ENCODE peak calls at places on chromosome 19, in five cellular contexts. G is CD4-positive, alpha-beta memory T cell; H is astrocyte of the spinal cord; F is epithelial cell of esophagus; A is aorta. M is an unnamed sample.

GRCh38 chr19:13347351-13347750 is 158.9 kb downstream of the CACNA1A start:
- DNase-seq in F (no peak), G (no peak), A (no peak), H (no peak), M (no peak)

GRCh38 chr19:7083076-7083956 is 13.8 kb downstream of the ZNF557 start:
- DNase-seq in F (peak), H (peak), G (peak), A (no peak), M (no peak)

GRCh38 chr19:44587863-44588752 is 25.3 kb upstream of the IGSF23 start:
- DNase-seq in G (no peak), A (no peak), F (peak), H (peak), M (peak)

GRCh38 chr19:18167975-18168645 is 5.5 kb upstream of the IFI30 start:
- DNase-seq in H (no peak), G (peak), A (no peak), F (no peak), M (no peak)

GRCh38 chr19:17555929-17556813 is 722 bp downstream of the COLGALT1 start:
- DNase-seq in F (peak), H (peak), A (peak), G (no peak), M (no peak)

GRCh38 chr19:21604351-21604926 is 99.0 kb downstream of the ZNF429 start:
- DNase-seq in H (peak), G (peak), A (no peak), F (peak), M (no peak)

GRCh38 chr19:46192990-46193650 is 36.4 kb upstream of the IGFL1 start:
- DNase-seq in G (no peak), F (peak), H (peak), A (no peak), M (peak)

GRCh38 chr19:37077615-37077928 is 661 bp upstream of the ZNF420 start:
- DNase-seq in A (no peak), G (no peak), F (no peak), H (no peak), M (no peak)

GRCh38 chr19:56269348-56269747 is 3.2 kb upstream of the EDDM13 start:
- DNase-seq in A (no peak), F (no peak), H (no peak), G (no peak), M (no peak)

GRCh38 chr19:12774588-12775555 is at the start of gene HOOK2:
- DNase-seq in H (no peak), G (peak), F (peak), A (peak), M (no peak)

GRCh38 chr19:36213793-36214387 is 575 bp downstream of the ZNF565 start:
- DNase-seq in A (no peak), F (peak), H (no peak), G (no peak), M (no peak)

GRCh38 chr19:17611462-17612244 is 56.2 kb downstream of the COLGALT1 start:
- DNase-seq in G (no peak), F (no peak), H (no peak), A (no peak), M (no peak)

GRCh38 chr19:33212773-33213172 is 12.9 kb downstream of the SLC7A10 start:
- DNase-seq in A (no peak), G (no peak), F (no peak), H (no peak), M (no peak)

GRCh38 chr19:5138606-5139594 is 170.0 kb downstream of the KDM4B start:
- DNase-seq in G (peak), A (no peak), H (peak), F (peak), M (peak)

GRCh38 chr19:41323430-41324125 is 13.6 kb downstream of the CCDC97 start:
- DNase-seq in H (peak), A (peak), F (peak), G (no peak), M (peak)

GRCh38 chr19:44725251-44725650 is 23.3 kb upstream of the BCL3 start:
- DNase-seq in H (no peak), F (no peak), G (no peak), A (no peak), M (no peak)

GRCh38 chr19:38877781-38878574 is at the start of gene RINL:
- DNase-seq in F (no peak), G (peak), A (no peak), H (no peak), M (no peak)

GRCh38 chr19:46787331-46788100 is 878 bp downstream of the SLC1A5 start:
- DNase-seq in H (peak), F (peak), A (peak), G (peak), M (peak)

GRCh38 chr19:952680-953500 is 27.1 kb downstream of the ARID3A start:
- DNase-seq in F (peak), G (no peak), A (no peak), H (no peak), M (no peak)
- H3K4me3 ChIP-seq in F (peak), G (peak), A (no peak), H (no peak), M (no peak)

GRCh38 chr19:1360126-1360817 is 23.4 kb upstream of the NDUFS7 start:
- DNase-seq in F (no peak), H (peak), G (no peak), A (no peak), M (no peak)

GRCh38 chr19:1360818-1361461 is 22.8 kb upstream of the NDUFS7 start:
- DNase-seq in H (peak), A (peak), F (peak), G (no peak), M (peak)

GRCh38 chr19:1363599-1363998 is 20.1 kb upstream of the NDUFS7 start:
- DNase-seq in F (no peak), H (no peak), G (peak), A (no peak), M (no peak)

GRCh38 chr19:1362385-1363257 is 21.1 kb upstream of the NDUFS7 start:
- DNase-seq in H (no peak), A (no peak), G (no peak), F (no peak), M (no peak)

GRCh38 chr19:1361601-1362384 is 21.9 kb upstream of the NDUFS7 start:
- DNase-seq in A (no peak), F (peak), G (no peak), H (peak), M (peak)
- H3K4me3 ChIP-seq in A (no peak), F (no peak), G (no peak), H (peak), M (peak)

GRCh38 chr19:15453091-15453498 is 3.3 kb upstream of the WIZ start:
- DNase-seq in H (no peak), G (no peak), F (no peak), A (no peak), M (no peak)

GRCh38 chr19:15450528-15450890 is 753 bp upstream of the WIZ start:
- DNase-seq in F (no peak), A (no peak), H (no peak), G (no peak), M (no peak)

GRCh38 chr19:15454371-15454800 is 4.6 kb upstream of the WIZ start:
- DNase-seq in F (no peak), A (no peak), H (no peak), G (no peak), M (no peak)

GRCh38 chr19:15453906-15454305 is 4.2 kb upstream of the WIZ start:
- DNase-seq in F (no peak), H (no peak), G (no peak), A (no peak), M (no peak)

DNA sequence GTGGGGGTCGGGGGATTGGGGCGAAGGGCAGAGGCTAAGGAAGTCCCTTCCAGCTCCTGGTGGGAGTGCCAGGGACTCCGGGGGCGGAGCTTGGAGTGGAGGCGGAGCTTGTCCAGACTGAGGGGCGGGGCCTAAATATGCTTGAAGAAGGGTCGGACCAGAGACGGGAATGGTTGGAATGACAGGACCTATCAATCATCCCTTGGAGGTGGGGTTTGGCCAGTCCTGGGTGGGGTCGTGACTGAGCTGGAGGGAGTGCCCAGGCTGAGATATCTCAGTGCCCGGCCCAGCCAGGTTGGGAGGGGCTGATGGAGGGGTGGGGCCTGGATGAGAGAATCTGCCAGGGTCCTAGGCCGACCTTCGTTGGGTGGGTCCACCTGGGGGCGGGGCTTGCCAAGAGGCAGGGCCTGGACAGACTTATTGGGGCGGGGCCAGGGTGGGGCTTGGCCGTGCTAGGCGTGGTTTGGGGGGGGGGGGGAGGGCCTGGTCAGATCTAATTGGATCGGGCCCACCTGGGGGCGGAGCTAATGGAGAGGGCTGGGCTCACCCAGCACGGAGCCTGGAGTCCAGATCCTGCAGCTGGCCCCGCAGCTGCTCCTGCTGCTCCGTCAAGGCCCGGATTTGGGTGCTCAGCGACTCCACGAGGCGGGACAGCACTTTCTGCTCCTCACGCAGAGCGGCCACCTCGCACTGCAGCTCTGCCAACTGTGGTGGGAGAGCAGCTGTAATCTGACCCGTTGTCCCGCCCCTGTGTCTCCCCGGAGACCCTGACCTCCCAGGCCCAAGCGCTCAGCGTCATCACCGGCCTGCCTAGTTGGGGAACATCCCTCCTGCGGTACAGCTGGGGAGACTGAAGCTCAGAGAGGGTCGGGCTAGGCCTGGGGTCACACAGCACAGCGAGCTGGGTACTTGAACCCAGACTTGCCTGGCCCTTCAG is 2.6 kb upstream of the WIZ start:
- DNase-seq in H (peak), F (peak), A (peak), G (no peak), M (peak)
- H3K4me3 ChIP-seq in H (peak), F (peak), A (peak), G (no peak), M (peak)

GRCh38 chr19:48253999-48254398 is 1.7 kb downstream of the CARD8 start:
- DNase-seq in A (no peak), F (no peak), G (no peak), H (no peak), M (no peak)
- H3K4me3 ChIP-seq in A (no peak), F (no peak), G (peak), H (no peak), M (no peak)

DNA sequence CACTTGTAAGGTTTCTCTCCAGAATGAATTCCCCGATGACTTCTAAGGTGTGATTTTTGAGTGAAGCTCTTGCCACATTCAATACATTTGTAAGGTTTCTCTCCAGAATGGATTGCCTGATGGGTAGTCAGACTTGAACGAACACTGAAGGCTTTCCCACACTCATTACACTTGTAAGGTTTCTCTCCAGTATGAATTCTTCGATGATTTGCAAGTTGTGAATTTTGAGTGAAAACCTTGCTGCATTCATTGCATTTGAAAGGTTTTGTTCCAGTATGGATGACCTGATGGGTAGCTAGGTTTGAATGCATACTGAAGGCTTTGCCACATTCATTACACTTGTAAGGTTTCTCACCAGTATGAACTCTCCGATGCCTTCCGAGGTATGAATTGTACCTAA is 24.3 kb downstream of the ERVV-2 start:
- DNase-seq in A (no peak), G (no peak), F (no peak), H (no peak), M (no peak)
- H3K4me3 ChIP-seq in A (no peak), G (peak), F (no peak), H (no peak), M (no peak)

GRCh38 chr19:28794301-28794700 is 418.6 kb downstream of the UQCRFS1 start:
- DNase-seq in A (no peak), H (no peak), F (no peak), G (no peak), M (no peak)

GRCh38 chr19:28793391-28794168 is 419.4 kb downstream of the UQCRFS1 start:
- DNase-seq in A (no peak), H (no peak), G (no peak), F (no peak), M (no peak)
- H3K4me3 ChIP-seq in A (no peak), H (no peak), G (no peak), F (no peak), M (peak)

GRCh38 chr19:40089462-40089861 is 1.3 kb downstream of the ZNF780A start:
- DNase-seq in F (no peak), H (peak), A (no peak), G (no peak), M (no peak)
- H3K4me3 ChIP-seq in F (peak), H (peak), A (no peak), G (peak), M (peak)

GRCh38 chr19:54454781-54455675 is 6.0 kb downstream of the LENG8 start:
- DNase-seq in A (no peak), H (no peak), G (no peak), F (no peak), M (no peak)
- H3K4me3 ChIP-seq in A (no peak), H (no peak), G (no peak), F (no peak), M (no peak)

M was measured in skeletal muscle cell.